ENCODE peak calls at places on chromosomes 7 and 10, in seven cellular contexts. R is HepG2, Q is GM12878, W is SK-N-SH, M is GM12892, J is GM12891, X is K562. D is an unnamed sample.

GRCh38 chr10:25815236-25815635 is 118.8 kb upstream of the MYO3A start:
- DNase-seq in M (no peak), X (no peak), R (no peak), W (no peak), Q (no peak), J (no peak), D (no peak)

GRCh38 chr7:143018931-143019330 is 8.0 kb downstream of the OR9A2 start:
- DNase-seq in Q (no peak), M (no peak), X (no peak), J (no peak), R (no peak), W (no peak), D (no peak)

GRCh38 chr7:48780862-48781261 is 143.5 kb upstream of the CDC14C start:
- DNase-seq in J (no peak), W (no peak), M (no peak), Q (no peak), R (no peak), X (no peak), D (no peak)

GRCh38 chr10:47248436-47249090 is 51.4 kb upstream of the GDF10 start:
- DNase-seq in M (no peak), R (no peak), W (no peak), J (no peak), X (no peak), Q (no peak), D (peak)

GRCh38 chr7:120981888-120982615 is 6.5 kb upstream of the CPED1 start:
- DNase-seq in R (no peak), X (no peak), M (no peak), W (no peak), Q (no peak), J (no peak), D (no peak)

GRCh38 chr10:93921338-93921737 is 27.6 kb downstream of the SLC35G1 start:
- DNase-seq in X (no peak), J (no peak), M (no peak), R (no peak), W (peak), Q (no peak), D (peak)

GRCh38 chr10:132974249-132974796 is 32.0 kb upstream of the CFAP46 start:
- DNase-seq in M (no peak), J (no peak), R (no peak), Q (no peak), X (no peak), W (peak), D (no peak)

GRCh38 chr7:142371586-142372377 is 113.9 kb upstream of the PRSS58 start:
- DNase-seq in M (no peak), R (no peak), W (no peak), Q (no peak), X (no peak), J (no peak), D (no peak)

GRCh38 chr10:113127285-113128283 is 177.5 kb downstream of the TCF7L2 start:
- DNase-seq in R (no peak), W (no peak), Q (no peak), J (no peak), M (no peak), X (no peak), D (no peak)

GRCh38 chr10:58742141-58742540 is 229.5 kb downstream of the BICC1 start:
- DNase-seq in Q (no peak), W (no peak), J (no peak), M (no peak), X (no peak), R (no peak), D (no peak)

GRCh38 chr7:134362587-134363483 is 46.1 kb upstream of the SLC35B4 start:
- DNase-seq in Q (no peak), J (no peak), M (no peak), W (no peak), X (no peak), R (no peak), D (no peak)

GRCh38 chr7:30159698-30160143 is 24.9 kb downstream of the MTURN start:
- DNase-seq in X (peak), M (no peak), W (peak), Q (no peak), J (no peak), R (peak), D (no peak)

GRCh38 chr10:78947226-78947625 is 121.5 kb upstream of the ZMIZ1 start:
- DNase-seq in W (no peak), R (no peak), Q (no peak), M (no peak), J (no peak), X (no peak), D (no peak)

GRCh38 chr7:16989883-16990413 is 108.2 kb upstream of the AGR3 start:
- DNase-seq in R (peak), W (no peak), J (no peak), X (no peak), Q (no peak), M (no peak), D (no peak)

GRCh38 chr10:6173203-6173602 is 29.5 kb upstream of the PFKFB3 start:
- DNase-seq in Q (no peak), J (no peak), R (peak), X (no peak), M (no peak), W (no peak), D (no peak)

GRCh38 chr10:108850138-108850854 is 1073.0 kb downstream of the XPNPEP1 start:
- DNase-seq in J (no peak), X (no peak), R (no peak), Q (peak), W (no peak), M (no peak), D (no peak)

GRCh38 chr7:2172311-2173183 is 60.2 kb downstream of the MAD1L1 start:
- DNase-seq in Q (no peak), M (no peak), W (peak), X (no peak), R (peak), J (no peak), D (peak)

GRCh38 chr10:112917676-112918075 is 32.4 kb upstream of the TCF7L2 start:
- DNase-seq in R (no peak), M (no peak), W (no peak), J (no peak), X (no peak), Q (no peak), D (no peak)

GRCh38 chr10:101879456-101880189 is 36.0 kb upstream of the KCNIP2 start:
- DNase-seq in M (no peak), J (no peak), X (no peak), R (no peak), W (no peak), Q (no peak), D (no peak)

GRCh38 chr10:78575400-78575799 is 493.4 kb upstream of the ZMIZ1 start:
- DNase-seq in R (no peak), W (no peak), Q (no peak), M (no peak), X (no peak), J (no peak), D (no peak)

GRCh38 chr10:59868974-59869940 is 37.1 kb downstream of the CCDC6 start:
- DNase-seq in J (no peak), Q (no peak), R (no peak), M (no peak), W (no peak), X (no peak), D (no peak)

GRCh38 chr7:137443616-137444015 is 100.1 kb upstream of the PTN start:
- DNase-seq in W (no peak), J (no peak), X (no peak), Q (no peak), R (no peak), M (no peak), D (no peak)

GRCh38 chr7:105875505-105875904 is 894 bp downstream of the ATXN7L1 start:
- DNase-seq in X (peak), J (no peak), M (no peak), W (no peak), Q (no peak), R (no peak), D (no peak)

GRCh38 chr10:124062390-124062789 is 31.0 kb downstream of the CHST15 start:
- DNase-seq in R (peak), J (no peak), X (no peak), W (peak), M (no peak), Q (no peak), D (no peak)

GRCh38 chr7:55481126-55481525 is 91.2 kb downstream of the VOPP1 start:
- DNase-seq in Q (no peak), X (no peak), W (no peak), M (no peak), J (no peak), R (no peak), D (no peak)

GRCh38 chr10:70328987-70329386 is 45.2 kb upstream of the NPFFR1 start:
- DNase-seq in M (no peak), Q (no peak), J (no peak), X (no peak), R (no peak), W (no peak), D (no peak)

GRCh38 chr7:6375346-6376101 is 72.2 kb downstream of the DAGLB start:
- DNase-seq in Q (no peak), J (no peak), W (no peak), X (no peak), M (no peak), R (no peak), D (no peak)

GRCh38 chr7:26705567-26705966 is 158.8 kb downstream of the SKAP2 start:
- DNase-seq in X (no peak), Q (no peak), W (peak), J (no peak), M (no peak), R (peak), D (no peak)

GRCh38 chr10:132911712-132912097 is 30.7 kb downstream of the CFAP46 start:
- DNase-seq in W (no peak), M (no peak), Q (no peak), J (no peak), X (no peak), R (no peak), D (no peak)

GRCh38 chr7:152050547-152050971 is 25.1 kb downstream of the GALNT11 start:
- DNase-seq in Q (no peak), W (no peak), J (no peak), X (no peak), R (no peak), M (no peak), D (no peak)

GRCh38 chr7:30752979-30753378 is 1.0 kb downstream of the INMT start:
- DNase-seq in J (no peak), M (no peak), W (no peak), Q (no peak), R (no peak), X (no peak), D (no peak)

GRCh38 chr7:85483205-85483604 is 296.3 kb upstream of the SEMA3D start:
- DNase-seq in R (no peak), X (no peak), Q (no peak), M (no peak), W (no peak), J (no peak), D (no peak)

GRCh38 chr7:12322903-12323300 is 80.8 kb downstream of the VWDE start:
- DNase-seq in X (no peak), M (no peak), R (no peak), Q (peak), J (no peak), W (no peak), D (no peak)

GRCh38 chr10:128463991-128464755 is 337.9 kb upstream of the MKI67 start:
- DNase-seq in M (no peak), J (no peak), Q (peak), X (no peak), R (peak), W (no peak), D (no peak)

GRCh38 chr10:14605231-14605925 is 169.3 kb downstream of the FAM107B start:
- DNase-seq in X (no peak), R (peak), M (no peak), J (no peak), W (no peak), Q (peak), D (no peak)

GRCh38 chr10:14052926-14053325 is 277.8 kb downstream of the FRMD4A start:
- DNase-seq in X (no peak), M (no peak), Q (no peak), W (no peak), R (no peak), J (no peak), D (no peak)

GRCh38 chr7:101553771-101554445 is 75.2 kb downstream of the MYL10 start:
- DNase-seq in J (no peak), Q (no peak), W (peak), R (no peak), M (no peak), X (peak), D (no peak)

DNA sequence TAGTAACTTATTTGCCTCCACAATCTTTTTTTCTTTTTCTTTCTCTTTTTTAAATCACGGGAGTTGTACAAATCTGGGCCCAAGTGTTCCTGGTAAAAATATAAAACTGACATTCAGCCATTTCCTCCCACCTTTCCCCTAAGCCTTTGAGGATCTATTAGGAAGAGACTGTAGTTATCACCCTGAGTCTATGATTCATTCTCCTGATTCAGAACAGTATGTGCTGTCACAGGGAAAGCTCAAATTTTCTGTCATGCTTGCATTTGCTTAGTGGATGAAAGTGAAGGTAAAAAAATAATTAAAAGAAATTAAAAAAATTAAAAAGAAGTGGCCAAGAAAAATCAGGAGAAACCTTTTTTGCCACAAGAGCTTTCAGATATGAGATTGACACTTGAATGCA is 71.7 kb downstream of the KIF20B start:
- DNase-seq in X (no peak), M (no peak), J (no peak), W (no peak), R (no peak), Q (no peak), D (no peak)
- TF ChIP-seq TAF1 in X (no peak), M (no peak), J (no peak), W (no peak), R (no peak), Q (no peak), D (no peak)

GRCh38 chr10:72834183-72834825 is 59.2 kb upstream of the OIT3 start:
- DNase-seq in W (peak), M (no peak), X (peak), Q (peak), J (peak), R (peak), D (peak)
- TF ChIP-seq TAF1 in W (no peak), M (no peak), X (no peak), Q (no peak), J (no peak), R (no peak), D (no peak)

DNA sequence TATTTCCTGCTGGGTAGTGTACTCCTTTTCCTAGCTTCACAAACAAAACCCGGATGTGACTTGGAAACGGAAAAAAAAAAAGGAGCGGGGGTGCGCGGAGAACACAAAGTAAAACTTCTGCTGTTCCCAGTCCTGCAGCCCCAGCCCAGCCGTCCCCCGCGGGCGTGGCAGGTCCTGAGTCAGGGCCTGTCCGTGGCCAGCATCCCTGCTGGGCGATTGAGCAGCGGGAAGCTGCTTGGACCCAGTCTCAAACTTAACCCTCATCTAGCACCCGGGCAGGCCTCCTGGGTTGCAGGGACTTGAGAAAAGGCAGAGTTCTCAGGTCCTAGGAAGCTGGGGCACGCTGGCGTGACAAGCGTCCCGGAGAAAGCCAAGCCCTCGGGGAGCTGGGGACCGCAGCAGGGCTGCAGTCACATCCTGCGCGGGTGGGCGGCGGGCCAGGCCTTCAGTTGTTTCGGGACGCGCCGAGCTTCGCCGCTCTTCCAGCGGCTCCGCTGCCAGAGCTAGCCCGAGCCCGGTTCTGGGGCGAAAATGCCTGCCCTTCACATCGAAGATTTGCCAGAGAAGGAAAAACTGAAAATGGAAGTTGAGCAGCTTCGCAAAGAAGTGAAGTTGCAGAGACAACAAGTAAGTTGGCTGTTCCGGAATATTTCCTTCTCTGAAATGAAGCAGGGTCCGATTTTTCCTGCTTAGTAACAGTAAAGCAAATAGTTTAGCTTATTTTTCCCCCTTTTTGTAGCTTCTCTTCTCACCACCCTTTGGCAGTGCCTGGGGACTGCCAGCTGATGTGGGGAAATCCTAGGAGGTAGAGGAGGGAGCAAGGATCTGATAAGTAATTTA is at the start of gene GNG11:
- DNase-seq in Q (no peak), R (no peak), J (peak), W (peak), X (no peak), M (peak), D (peak)
- TF ChIP-seq TAF1 in Q (no peak), R (no peak), J (no peak), W (peak), X (no peak), M (no peak), D (peak)

GRCh38 chr7:44893710-44894135 is 8.4 kb upstream of the PURB start:
- DNase-seq in W (no peak), Q (no peak), J (no peak), X (no peak), R (no peak), M (no peak), D (no peak)

GRCh38 chr7:44891791-44892190 is 6.5 kb upstream of the PURB start:
- DNase-seq in X (no peak), R (no peak), M (no peak), W (no peak), Q (no peak), J (no peak), D (no peak)

GRCh38 chr7:44898059-44898458 is 12.7 kb upstream of the PURB start:
- DNase-seq in M (no peak), Q (no peak), X (no peak), W (no peak), R (no peak), J (no peak), D (no peak)

GRCh38 chr7:44897299-44897698 is 12.0 kb upstream of the PURB start:
- DNase-seq in M (no peak), X (no peak), R (no peak), J (no peak), Q (no peak), W (no peak), D (no peak)

GRCh38 chr7:44894881-44895600 is 9.7 kb upstream of the PURB start:
- DNase-seq in J (no peak), R (no peak), M (no peak), X (no peak), W (no peak), Q (no peak), D (no peak)
- TF ChIP-seq TAF1 in J (no peak), R (no peak), M (no peak), X (no peak), W (no peak), Q (no peak), D (no peak)

GRCh38 chr10:42939685-42940366 is 137.0 kb upstream of the RET start:
- DNase-seq in Q (no peak), J (no peak), R (no peak), W (no peak), M (no peak), X (no peak), D (no peak)

GRCh38 chr10:42940487-42941157 is 136.2 kb upstream of the RET start:
- DNase-seq in W (peak), Q (no peak), J (no peak), X (no peak), R (no peak), M (no peak), D (no peak)

GRCh38 chr10:42937649-42938180 is 139.2 kb upstream of the RET start:
- DNase-seq in M (no peak), J (no peak), W (no peak), X (no peak), R (no peak), Q (no peak), D (no peak)

GRCh38 chr10:42938351-42938750 is 138.5 kb upstream of the RET start:
- DNase-seq in W (no peak), M (no peak), Q (no peak), R (no peak), J (no peak), X (no peak), D (no peak)

GRCh38 chr10:42939237-42939636 is 137.6 kb upstream of the RET start:
- DNase-seq in W (peak), J (no peak), X (no peak), M (no peak), Q (no peak), R (no peak), D (no peak)
- TF ChIP-seq TAF1 in W (no peak), J (no peak), X (no peak), M (no peak), Q (no peak), R (no peak), D (no peak)

DNA sequence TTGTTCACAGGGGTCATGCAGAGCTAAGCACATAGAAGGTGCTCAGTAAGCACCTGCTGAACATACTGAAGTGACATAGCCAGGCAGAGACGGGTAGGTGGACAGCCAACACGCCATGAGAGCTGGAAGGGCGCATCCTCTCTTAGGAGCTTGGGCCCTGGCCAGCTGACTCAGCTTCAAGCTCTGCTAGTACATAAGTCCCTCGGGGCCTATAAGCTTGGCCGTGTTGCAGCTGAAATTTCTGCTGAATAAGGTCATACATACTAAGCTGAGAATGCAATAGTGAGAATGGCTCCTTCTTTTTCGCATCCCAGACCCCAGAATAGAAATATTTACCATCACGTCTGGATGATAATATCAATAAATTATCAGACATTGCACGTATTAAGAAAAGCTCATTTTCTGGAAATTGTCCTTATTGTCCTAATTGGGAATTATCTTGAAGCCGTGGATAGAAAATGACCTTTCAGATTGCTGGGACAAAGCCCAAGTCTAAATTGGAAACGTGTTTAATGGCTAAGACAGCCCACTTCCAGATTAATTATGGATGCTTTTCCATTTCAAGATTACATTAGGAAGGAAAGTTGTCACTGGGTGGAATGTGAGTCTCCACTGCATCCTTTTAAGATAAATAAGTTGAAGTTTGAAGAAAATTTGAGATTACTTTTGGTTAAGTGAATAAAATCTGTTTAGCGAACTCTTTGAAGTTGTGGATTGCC is 287.1 kb upstream of the C7orf33 start:
- DNase-seq in R (no peak), W (peak), J (no peak), Q (no peak), M (no peak), X (no peak), D (no peak)
- TF ChIP-seq TAF1 in R (no peak), W (no peak), J (no peak), Q (no peak), M (no peak), X (no peak), D (no peak)

D was measured in H1.